ENCODE peak calls at places on chromosomes 11 and 22, in eight cellular contexts. One of them, this sample, is unnamed.

GRCh38 chr22:37334859-37335818 is 52.8 kb downstream of the CYTH4 start:
- DNase-seq in lower lobe of right lung: no peak
- DNase-seq in tibial artery: no peak
- DNase-seq in lower leg skin: no peak
- DNase-seq in Panc1: no peak
- DNase-seq in WTC11: peak
- DNase-seq in pancreas: no peak
- DNase-seq in CD4-positive, alpha-beta T cell: no peak
- DNase-seq in this sample: no peak

GRCh38 chr22:20205964-20206708 is 55.3 kb upstream of the CCDC188 start:
- DNase-seq in lower leg skin: peak
- DNase-seq in tibial artery: no peak
- DNase-seq in WTC11: no peak
- DNase-seq in Panc1: peak
- DNase-seq in CD4-positive, alpha-beta T cell: peak
- DNase-seq in pancreas: peak
- DNase-seq in lower lobe of right lung: peak
- DNase-seq in this sample: no peak

GRCh38 chr22:44648821-44649566 is 53.0 kb upstream of the PRR5 start:
- DNase-seq in tibial artery: peak
- DNase-seq in lower lobe of right lung: peak
- DNase-seq in CD4-positive, alpha-beta T cell: no peak
- DNase-seq in WTC11: no peak
- DNase-seq in Panc1: no peak
- DNase-seq in lower leg skin: peak
- DNase-seq in pancreas: no peak
- DNase-seq in this sample: no peak

GRCh38 chr11:19935507-19935906 is 222.9 kb downstream of the NAV2 start:
- DNase-seq in tibial artery: no peak
- DNase-seq in WTC11: peak
- DNase-seq in lower leg skin: no peak
- DNase-seq in pancreas: no peak
- DNase-seq in CD4-positive, alpha-beta T cell: no peak
- DNase-seq in Panc1: no peak
- DNase-seq in lower lobe of right lung: no peak
- DNase-seq in this sample: no peak

GRCh38 chr11:76077575-76078150 is 128.6 kb downstream of the WNT11 start:
- DNase-seq in lower lobe of right lung: no peak
- DNase-seq in WTC11: no peak
- DNase-seq in tibial artery: no peak
- DNase-seq in CD4-positive, alpha-beta T cell: no peak
- DNase-seq in Panc1: no peak
- DNase-seq in lower leg skin: no peak
- DNase-seq in pancreas: no peak
- DNase-seq in this sample: no peak

GRCh38 chr11:131495417-131495816 is 125.0 kb downstream of the NTM start:
- DNase-seq in tibial artery: no peak
- DNase-seq in CD4-positive, alpha-beta T cell: no peak
- DNase-seq in lower leg skin: no peak
- DNase-seq in WTC11: no peak
- DNase-seq in lower lobe of right lung: no peak
- DNase-seq in pancreas: peak
- DNase-seq in Panc1: no peak
- DNase-seq in this sample: no peak

GRCh38 chr22:48943567-48944432 is 883.9 kb downstream of the BRD1 start:
- DNase-seq in pancreas: no peak
- DNase-seq in lower leg skin: peak
- DNase-seq in CD4-positive, alpha-beta T cell: peak
- DNase-seq in lower lobe of right lung: no peak
- DNase-seq in Panc1: no peak
- DNase-seq in WTC11: peak
- DNase-seq in tibial artery: peak
- DNase-seq in this sample: peak

GRCh38 chr11:17244046-17244445 is 32.5 kb upstream of the NUCB2 start:
- DNase-seq in pancreas: no peak
- DNase-seq in WTC11: no peak
- DNase-seq in lower lobe of right lung: no peak
- DNase-seq in tibial artery: no peak
- DNase-seq in lower leg skin: no peak
- DNase-seq in CD4-positive, alpha-beta T cell: no peak
- DNase-seq in Panc1: no peak
- DNase-seq in this sample: no peak

GRCh38 chr11:129224538-129224937 is 32.4 kb upstream of the ARHGAP32 start:
- DNase-seq in pancreas: no peak
- DNase-seq in lower leg skin: no peak
- DNase-seq in CD4-positive, alpha-beta T cell: no peak
- DNase-seq in tibial artery: no peak
- DNase-seq in Panc1: no peak
- DNase-seq in WTC11: no peak
- DNase-seq in lower lobe of right lung: no peak
- DNase-seq in this sample: no peak

GRCh38 chr22:38397189-38398097 is 57.6 kb downstream of the KCNJ4 start:
- DNase-seq in Panc1: no peak
- DNase-seq in lower leg skin: peak
- DNase-seq in pancreas: peak
- DNase-seq in WTC11: peak
- DNase-seq in CD4-positive, alpha-beta T cell: no peak
- DNase-seq in lower lobe of right lung: peak
- DNase-seq in tibial artery: peak
- DNase-seq in this sample: no peak

GRCh38 chr11:20357150-20357549 is 6.4 kb upstream of the HTATIP2 start:
- DNase-seq in WTC11: no peak
- DNase-seq in lower leg skin: no peak
- DNase-seq in Panc1: no peak
- DNase-seq in lower lobe of right lung: no peak
- DNase-seq in pancreas: no peak
- DNase-seq in CD4-positive, alpha-beta T cell: no peak
- DNase-seq in tibial artery: no peak
- DNase-seq in this sample: no peak

GRCh38 chr11:74017631-74018030 is 8.7 kb upstream of the UCP3 start:
- DNase-seq in lower leg skin: peak
- DNase-seq in lower lobe of right lung: no peak
- DNase-seq in tibial artery: no peak
- DNase-seq in Panc1: no peak
- DNase-seq in CD4-positive, alpha-beta T cell: no peak
- DNase-seq in pancreas: no peak
- DNase-seq in WTC11: no peak
- DNase-seq in this sample: no peak

GRCh38 chr22:49152146-49152929 is 675.3 kb downstream of the BRD1 start:
- DNase-seq in CD4-positive, alpha-beta T cell: no peak
- DNase-seq in Panc1: no peak
- DNase-seq in lower leg skin: peak
- DNase-seq in tibial artery: no peak
- DNase-seq in lower lobe of right lung: no peak
- DNase-seq in pancreas: no peak
- DNase-seq in WTC11: peak
- DNase-seq in this sample: no peak

GRCh38 chr11:92380882-92381281 is 156.3 kb downstream of the FAT3 start:
- DNase-seq in CD4-positive, alpha-beta T cell: no peak
- DNase-seq in pancreas: no peak
- DNase-seq in lower lobe of right lung: no peak
- DNase-seq in tibial artery: no peak
- DNase-seq in Panc1: no peak
- DNase-seq in lower leg skin: no peak
- DNase-seq in WTC11: no peak
- DNase-seq in this sample: no peak

DNA sequence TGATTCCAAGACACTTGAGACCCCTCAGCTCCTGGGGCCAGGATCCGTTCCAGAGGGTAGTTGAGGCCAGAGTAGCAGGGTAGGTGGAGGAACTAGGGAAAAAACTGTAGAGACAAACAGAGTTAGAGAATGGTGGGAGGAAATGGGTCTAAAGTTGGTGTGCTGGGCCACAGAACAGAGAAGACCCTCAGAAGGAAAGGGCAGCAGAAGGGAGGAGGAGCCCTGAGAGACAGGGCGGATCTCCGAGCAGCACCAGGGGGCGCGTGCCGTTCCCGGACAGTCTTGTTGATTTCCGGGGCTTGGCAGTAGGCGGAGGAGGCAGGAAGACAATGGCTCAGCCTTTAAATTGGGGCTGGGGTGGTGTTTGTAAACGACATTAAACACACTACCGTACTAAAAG is 2.4 kb upstream of the CECR2 start:
- DNase-seq in tibial artery: no peak
- DNase-seq in CD4-positive, alpha-beta T cell: peak
- DNase-seq in pancreas: no peak
- DNase-seq in WTC11: peak
- DNase-seq in lower lobe of right lung: no peak
- DNase-seq in Panc1: no peak
- DNase-seq in lower leg skin: no peak
- DNase-seq in this sample: peak
- TF ChIP-seq CTCF in tibial artery: no peak
- TF ChIP-seq CTCF in CD4-positive, alpha-beta T cell: no peak
- TF ChIP-seq CTCF in pancreas: no peak
- TF ChIP-seq CTCF in WTC11: no peak
- TF ChIP-seq CTCF in lower lobe of right lung: peak
- TF ChIP-seq CTCF in Panc1: no peak
- TF ChIP-seq CTCF in lower leg skin: no peak
- TF ChIP-seq CTCF in this sample: no peak

GRCh38 chr11:102784380-102784779 is 4.0 kb upstream of the MMP10 start:
- DNase-seq in lower leg skin: no peak
- DNase-seq in tibial artery: no peak
- DNase-seq in Panc1: no peak
- DNase-seq in pancreas: no peak
- DNase-seq in lower lobe of right lung: no peak
- DNase-seq in CD4-positive, alpha-beta T cell: no peak
- DNase-seq in WTC11: no peak
- DNase-seq in this sample: no peak

GRCh38 chr11:102776454-102776853 is 4.0 kb downstream of the MMP10 start:
- DNase-seq in lower leg skin: no peak
- DNase-seq in WTC11: no peak
- DNase-seq in Panc1: no peak
- DNase-seq in lower lobe of right lung: no peak
- DNase-seq in tibial artery: no peak
- DNase-seq in pancreas: no peak
- DNase-seq in CD4-positive, alpha-beta T cell: no peak
- DNase-seq in this sample: no peak

GRCh38 chr11:102783720-102784119 is 3.3 kb upstream of the MMP10 start:
- DNase-seq in Panc1: no peak
- DNase-seq in pancreas: no peak
- DNase-seq in CD4-positive, alpha-beta T cell: no peak
- DNase-seq in lower leg skin: no peak
- DNase-seq in tibial artery: no peak
- DNase-seq in lower lobe of right lung: no peak
- DNase-seq in WTC11: no peak
- DNase-seq in this sample: no peak

GRCh38 chr11:102783016-102783415 is 2.6 kb upstream of the MMP10 start:
- DNase-seq in tibial artery: no peak
- DNase-seq in lower leg skin: no peak
- DNase-seq in Panc1: no peak
- DNase-seq in lower lobe of right lung: no peak
- DNase-seq in pancreas: no peak
- DNase-seq in CD4-positive, alpha-beta T cell: no peak
- DNase-seq in WTC11: no peak
- DNase-seq in this sample: no peak

GRCh38 chr11:102780491-102780918 is at the start of gene MMP10:
- DNase-seq in CD4-positive, alpha-beta T cell: no peak
- DNase-seq in pancreas: no peak
- DNase-seq in lower lobe of right lung: no peak
- DNase-seq in lower leg skin: no peak
- DNase-seq in Panc1: no peak
- DNase-seq in WTC11: no peak
- DNase-seq in tibial artery: no peak
- DNase-seq in this sample: no peak
- TF ChIP-seq CTCF in CD4-positive, alpha-beta T cell: no peak
- TF ChIP-seq CTCF in pancreas: no peak
- TF ChIP-seq CTCF in lower lobe of right lung: peak
- TF ChIP-seq CTCF in lower leg skin: no peak
- TF ChIP-seq CTCF in Panc1: peak
- TF ChIP-seq CTCF in WTC11: peak
- TF ChIP-seq CTCF in tibial artery: no peak
- TF ChIP-seq CTCF in this sample: no peak

GRCh38 chr11:111688028-111688427 is 78.2 kb downstream of the PPP2R1B start:
- DNase-seq in lower lobe of right lung: no peak
- DNase-seq in pancreas: no peak
- DNase-seq in WTC11: no peak
- DNase-seq in CD4-positive, alpha-beta T cell: no peak
- DNase-seq in tibial artery: no peak
- DNase-seq in Panc1: no peak
- DNase-seq in lower leg skin: no peak
- DNase-seq in this sample: no peak

GRCh38 chr11:111693224-111693937 is 72.8 kb downstream of the PPP2R1B start:
- DNase-seq in CD4-positive, alpha-beta T cell: no peak
- DNase-seq in lower lobe of right lung: no peak
- DNase-seq in pancreas: no peak
- DNase-seq in WTC11: no peak
- DNase-seq in Panc1: no peak
- DNase-seq in lower leg skin: no peak
- DNase-seq in tibial artery: no peak
- DNase-seq in this sample: no peak

GRCh38 chr11:111691176-111691575 is 75.0 kb downstream of the PPP2R1B start:
- DNase-seq in WTC11: no peak
- DNase-seq in pancreas: no peak
- DNase-seq in CD4-positive, alpha-beta T cell: no peak
- DNase-seq in Panc1: no peak
- DNase-seq in lower lobe of right lung: no peak
- DNase-seq in lower leg skin: no peak
- DNase-seq in tibial artery: no peak
- DNase-seq in this sample: no peak

GRCh38 chr11:111694851-111695250 is 71.3 kb downstream of the PPP2R1B start:
- DNase-seq in CD4-positive, alpha-beta T cell: no peak
- DNase-seq in WTC11: no peak
- DNase-seq in Panc1: no peak
- DNase-seq in lower leg skin: no peak
- DNase-seq in lower lobe of right lung: no peak
- DNase-seq in pancreas: no peak
- DNase-seq in tibial artery: no peak
- DNase-seq in this sample: no peak

DNA sequence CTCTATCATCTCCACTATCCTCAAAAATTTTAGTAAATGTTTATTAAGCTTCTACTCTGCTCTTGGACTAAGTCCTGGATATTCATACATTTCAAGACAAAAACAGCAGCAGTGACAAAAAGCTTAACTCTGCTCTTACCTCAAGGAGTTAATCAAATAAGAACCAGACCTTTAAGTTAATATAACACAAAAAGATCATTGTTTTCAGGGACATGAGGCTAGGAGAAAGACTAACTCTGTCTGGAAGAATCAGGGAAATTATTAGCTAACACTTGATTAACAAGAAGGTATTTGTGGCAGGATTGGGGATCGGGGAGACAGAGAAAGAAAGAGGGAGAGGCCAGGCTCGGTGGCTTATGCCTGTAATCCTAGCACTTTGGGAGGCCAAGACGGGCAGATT is 74.5 kb downstream of the PPP2R1B start:
- DNase-seq in lower lobe of right lung: no peak
- DNase-seq in CD4-positive, alpha-beta T cell: no peak
- DNase-seq in pancreas: no peak
- DNase-seq in tibial artery: no peak
- DNase-seq in Panc1: no peak
- DNase-seq in WTC11: no peak
- DNase-seq in lower leg skin: no peak
- DNase-seq in this sample: no peak
- TF ChIP-seq CTCF in lower lobe of right lung: no peak
- TF ChIP-seq CTCF in CD4-positive, alpha-beta T cell: no peak
- TF ChIP-seq CTCF in pancreas: no peak
- TF ChIP-seq CTCF in tibial artery: no peak
- TF ChIP-seq CTCF in Panc1: no peak
- TF ChIP-seq CTCF in WTC11: no peak
- TF ChIP-seq CTCF in lower leg skin: no peak
- TF ChIP-seq CTCF in this sample: no peak

GRCh38 chr22:27692243-27692642 is 109.3 kb downstream of the MN1 start:
- DNase-seq in lower lobe of right lung: no peak
- DNase-seq in Panc1: no peak
- DNase-seq in pancreas: no peak
- DNase-seq in lower leg skin: no peak
- DNase-seq in tibial artery: no peak
- DNase-seq in WTC11: no peak
- DNase-seq in CD4-positive, alpha-beta T cell: no peak
- DNase-seq in this sample: no peak
- TF ChIP-seq CTCF in lower lobe of right lung: no peak
- TF ChIP-seq CTCF in Panc1: no peak
- TF ChIP-seq CTCF in pancreas: no peak
- TF ChIP-seq CTCF in lower leg skin: no peak
- TF ChIP-seq CTCF in tibial artery: no peak
- TF ChIP-seq CTCF in WTC11: no peak
- TF ChIP-seq CTCF in CD4-positive, alpha-beta T cell: no peak
- TF ChIP-seq CTCF in this sample: no peak

This sample was measured in mesothelial cell of epicardium.